ENCODE peak calls at places on chromosomes 6 and 20, in seven cellular contexts. L is epithelial cell of esophagus, U is lower lobe of right lung, Y is AG10803, J is ovary, D is fibroblast of lung, H is HFF-Myc. R is an unnamed sample.

GRCh38 chr6:45209762-45210161 is 118.4 kb upstream of the RUNX2 start:
- DNase-seq in L (peak; percentile 70), D (no peak), H (no peak), U (no peak), Y (peak; percentile 4), J (no peak), R (no peak)

GRCh38 chr6:8082954-8083858 is 19.0 kb upstream of the BLOC1S5 start:
- DNase-seq in Y (peak; percentile 82), H (no peak), D (peak; percentile 94), U (no peak), L (peak; percentile 91), J (no peak), R (peak; percentile 86)

GRCh38 chr6:30227763-30228487 is 14.7 kb upstream of the TRIM26 start:
- DNase-seq in U (no peak), J (no peak), L (no peak), H (no peak), D (no peak), Y (no peak), R (no peak)

GRCh38 chr6:151014404-151015150 is 149.1 kb downstream of the MTHFD1L start:
- DNase-seq in H (no peak), J (peak; percentile 60), Y (peak; percentile 49), L (peak; percentile 78), D (peak; percentile 49), U (peak; percentile 68), R (no peak)

GRCh38 chr20:61118429-61119224 is 133.4 kb upstream of the CDH4 start:
- DNase-seq in U (no peak), Y (peak; percentile 51), D (peak; percentile 81), H (no peak), J (no peak), L (no peak), R (peak; percentile 41)

GRCh38 chr6:44234101-44235090 is 11.0 kb downstream of the SLC29A1 start:
- DNase-seq in J (peak; percentile 74), H (no peak), Y (peak; percentile 87), L (peak; percentile 77), D (peak; percentile 87), U (peak; percentile 61), R (no peak)

GRCh38 chr20:2750343-2751251 is 49.8 kb downstream of the CPXM1 start:
- DNase-seq in H (no peak), J (peak; percentile 65), L (peak; percentile 46), D (peak; percentile 6), Y (peak; percentile 38), U (peak; percentile 84), R (no peak)

GRCh38 chr6:157614026-157614484 is 209.0 kb upstream of the SNX9 start:
- DNase-seq in J (no peak), H (no peak), D (no peak), L (no peak), Y (peak; percentile 60), U (no peak), R (peak; percentile 67)

GRCh38 chr6:88840806-88841539 is 122.4 kb downstream of the RNGTT start:
- DNase-seq in L (no peak), H (no peak), U (no peak), D (peak; percentile 36), J (no peak), Y (peak; percentile 33), R (no peak)

GRCh38 chr20:19560876-19561480 is 197.1 kb upstream of the RIN2 start:
- DNase-seq in J (no peak), Y (peak; percentile 58), L (no peak), D (no peak), U (no peak), H (peak; percentile 38), R (peak; percentile 5)

GRCh38 chr6:34664270-34664971 is 32.1 kb downstream of the ILRUN start:
- DNase-seq in D (peak; percentile 45), H (no peak), U (no peak), L (peak; percentile 20), Y (peak; percentile 39), J (no peak), R (no peak)

GRCh38 chr6:11354019-11354418 is 121.6 kb upstream of the NEDD9 start:
- DNase-seq in Y (peak; percentile 8), U (no peak), J (peak; percentile 16), D (peak; percentile 85), H (no peak), L (peak; percentile 81), R (no peak)

GRCh38 chr6:169536446-169537170 is 165.2 kb downstream of the WDR27 start:
- DNase-seq in L (peak; percentile 15), D (peak; percentile 91), U (no peak), J (no peak), H (no peak), Y (peak; percentile 78), R (peak; percentile 51)

GRCh38 chr6:54718541-54719023 is 128.0 kb upstream of the FAM83B start:
- DNase-seq in J (no peak), D (no peak), Y (no peak), L (peak; percentile 62), H (no peak), U (no peak), R (no peak)

GRCh38 chr20:46311039-46311650 is 2.8 kb upstream of the CDH22 start:
- DNase-seq in L (peak; percentile 69), J (no peak), D (no peak), U (no peak), Y (no peak), H (no peak), R (no peak)

GRCh38 chr6:20840675-20841074 is 306.4 kb downstream of the CDKAL1 start:
- DNase-seq in D (peak; percentile 91), U (no peak), Y (peak; percentile 78), H (no peak), L (no peak), J (no peak), R (peak; percentile 55)

GRCh38 chr6:48135352-48136084 is 24.5 kb upstream of the PTCHD4 start:
- DNase-seq in L (peak; percentile 86), U (no peak), Y (peak; percentile 22), D (peak; percentile 88), H (no peak), J (no peak), R (no peak)

GRCh38 chr6:13766201-13766634 is 48.1 kb downstream of the MCUR1 start:
- DNase-seq in L (peak; percentile 59), U (no peak), D (peak; percentile 73), J (no peak), Y (peak; percentile 84), H (no peak), R (peak; percentile 28)

GRCh38 chr6:150528648-150529285 is 70.9 kb upstream of the PLEKHG1 start:
- DNase-seq in Y (peak; percentile 25), H (peak; percentile 59), L (no peak), U (no peak), D (peak; percentile 68), J (peak; percentile 10), R (no peak)

GRCh38 chr20:47220161-47220582 is 136.3 kb downstream of the ZMYND8 start:
- DNase-seq in D (no peak), Y (peak; percentile 10), H (no peak), U (no peak), J (no peak), L (peak; percentile 49), R (no peak)

DNA sequence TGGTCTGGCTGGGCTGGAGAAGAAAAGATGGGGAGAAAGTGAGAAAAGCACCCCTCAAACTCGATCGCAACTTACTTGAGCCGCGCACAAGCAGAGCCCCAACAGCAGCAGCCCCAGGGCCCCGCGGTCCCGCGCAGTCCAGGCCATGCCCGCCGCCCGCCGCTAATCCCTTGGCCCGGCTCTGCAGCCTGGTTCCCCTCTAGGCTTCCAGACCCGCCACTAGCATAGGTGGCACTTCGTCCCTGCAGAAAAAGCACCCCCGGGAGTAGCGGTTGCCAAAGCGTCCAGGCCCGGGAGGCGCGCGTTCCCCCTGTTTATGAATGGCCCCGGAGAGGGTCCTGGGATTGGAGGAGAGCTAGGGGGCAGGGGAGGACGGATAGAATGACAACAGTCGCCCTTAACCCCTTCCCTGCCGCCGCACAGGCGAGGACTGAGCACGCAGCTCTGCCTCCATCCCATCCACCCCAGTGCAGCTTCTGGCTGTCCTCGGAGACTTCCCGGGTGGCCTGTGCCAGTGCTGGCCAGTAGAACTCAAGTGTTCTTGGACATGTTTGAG is 19.9 kb downstream of the COL9A1 start:
- DNase-seq in J (no peak), L (no peak), Y (no peak), H (no peak), D (no peak), U (no peak), R (no peak)
- H3K4me3 ChIP-seq in J (no peak overlapping the region), L (no peak overlapping the region), Y (no peak overlapping the region), H (no peak overlapping the region), D (no peak overlapping the region), U (peak overlapping the region; percentile 6), R (no peak overlapping the region)

DNA sequence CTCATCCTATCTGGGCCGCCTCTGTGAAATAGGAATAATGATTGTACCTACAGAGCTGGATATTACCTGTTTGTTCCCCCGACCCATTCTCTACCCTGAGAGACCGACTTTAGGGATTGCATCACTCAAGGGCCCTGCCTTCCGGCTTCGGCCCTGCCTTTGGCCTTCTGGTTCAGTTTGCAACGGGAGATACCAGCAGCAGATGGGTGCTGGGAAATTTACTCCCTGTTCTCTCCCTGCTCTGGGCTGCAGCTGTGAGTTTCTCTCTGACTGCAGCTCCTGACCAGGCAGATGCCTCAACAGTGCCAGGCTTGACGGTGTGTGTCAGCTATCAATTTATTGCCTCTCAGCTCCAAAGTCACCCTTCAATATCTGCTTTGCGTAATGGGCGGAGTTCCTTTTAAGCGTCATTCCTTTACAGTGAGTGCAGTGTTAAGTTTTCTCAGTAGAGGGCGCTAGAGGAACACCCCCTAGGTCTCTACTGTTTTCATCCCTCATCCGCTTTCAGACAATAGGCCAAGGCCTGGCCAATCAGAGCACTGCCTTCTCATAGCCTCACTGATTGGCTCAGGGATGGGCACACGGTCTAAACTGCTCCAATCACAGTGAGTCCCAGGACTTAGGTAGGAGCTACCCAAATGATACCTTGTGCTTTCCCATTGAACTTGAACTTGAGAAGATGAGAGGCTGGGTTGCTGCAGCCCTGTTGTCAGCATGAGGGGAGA is 30.0 kb downstream of the KCNG1 start:
- DNase-seq in J (no peak), H (no peak), L (peak; percentile 83), D (peak; percentile 75), Y (peak; percentile 67), U (no peak), R (no peak)
- TF ChIP-seq CTCF in J (no peak), H (peak; percentile 72), L (peak; percentile 92), D (peak; percentile 64), Y (peak; percentile 78), U (peak; percentile 34), R (peak; percentile 64)

GRCh38 chr6:62390413-62390812 is 104.4 kb upstream of the KHDRBS2 start:
- DNase-seq in U (no peak), L (peak; percentile 59), J (no peak), H (no peak), D (no peak), Y (no peak), R (no peak)
- H3K4me3 ChIP-seq in U (no peak overlapping the region), L (no peak overlapping the region), J (no peak overlapping the region), H (no peak overlapping the region), D (no peak overlapping the region), Y (no peak overlapping the region), R (no peak overlapping the region)

DNA sequence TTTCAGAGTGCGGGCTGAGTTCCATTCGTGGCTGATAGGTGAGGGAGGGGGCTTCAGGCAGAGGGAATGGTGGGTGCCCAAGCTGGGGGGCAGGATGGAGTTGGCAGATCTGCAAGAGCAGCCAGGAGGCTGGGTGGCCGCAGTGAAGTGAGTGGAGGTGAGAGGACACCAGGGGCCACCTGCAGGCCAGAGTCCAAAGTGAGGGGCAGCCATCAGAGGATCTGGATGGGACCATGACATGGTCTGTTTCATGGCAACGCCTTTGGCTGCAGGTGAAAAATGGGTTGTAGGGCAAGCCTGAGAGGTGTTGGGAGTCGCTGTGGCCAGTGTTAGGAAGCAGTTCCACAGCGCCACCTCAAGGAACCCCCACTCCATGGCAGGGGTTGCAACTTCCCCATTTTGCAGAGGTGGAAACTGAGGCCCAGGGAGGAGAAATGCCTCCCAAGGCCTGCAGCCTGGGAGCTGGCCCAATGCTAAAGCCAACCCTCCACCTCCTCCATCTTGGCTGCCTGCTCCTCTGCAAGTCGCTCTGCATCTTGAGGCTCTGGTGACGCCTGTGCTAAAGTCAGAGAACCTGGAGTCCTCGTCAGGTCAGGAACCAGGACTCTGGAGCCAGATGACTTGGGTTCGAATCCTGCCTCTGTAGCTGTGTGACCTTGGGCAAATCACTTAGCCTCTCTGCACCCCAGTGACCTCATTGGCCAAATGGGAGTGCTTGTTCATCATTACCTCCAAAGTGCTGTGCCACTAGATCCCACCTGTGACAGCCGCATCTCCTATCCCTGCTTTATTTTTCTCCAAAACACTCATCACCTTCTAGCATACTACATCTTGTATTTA is 153.8 kb downstream of the CEBPB start:
- DNase-seq in J (no peak), D (no peak), H (no peak), U (no peak), Y (no peak), L (no peak), R (no peak)
- TF ChIP-seq CTCF in J (no peak), D (no peak), H (peak; percentile 16), U (peak; percentile 25), Y (peak; percentile 24), L (peak; percentile 10), R (peak; percentile 35)